ENCODE peak calls at places on chromosomes 6 and 20, in seven cellular contexts. K, T, V, I, O, U and H are unnamed samples.

GRCh38 chr6:85192186-85192585 is 257.7 kb upstream of the NT5E start:
- DNase-seq in K (no peak), T (no peak), V (no peak), I (no peak), O (peak), U (no peak), H (no peak)

GRCh38 chr6:33599413-33599911 is 19.4 kb upstream of the BAK1 start:
- DNase-seq in K (no peak), T (no peak), V (no peak), I (no peak), O (no peak), U (no peak), H (no peak)

GRCh38 chr20:40251284-40251932 is 437.6 kb downstream of the MAFB start:
- DNase-seq in K (no peak), T (no peak), V (peak), I (no peak), O (peak), U (no peak), H (peak)

GRCh38 chr20:25148181-25148981 is 47.1 kb upstream of the ENTPD6 start:
- DNase-seq in K (peak), T (peak), V (no peak), I (peak), O (peak), U (no peak), H (peak)

GRCh38 chr20:12925214-12925755 is 83.5 kb upstream of the SPTLC3 start:
- DNase-seq in K (peak), T (peak), V (peak), I (peak), O (peak), U (no peak), H (peak)

GRCh38 chr6:156575361-156575760 is 201.8 kb upstream of the ARID1B start:
- DNase-seq in K (no peak), T (no peak), V (no peak), I (no peak), O (no peak), U (no peak), H (no peak)

GRCh38 chr20:35395728-35396127 is 16.0 kb downstream of the UQCC1 start:
- DNase-seq in K (no peak), T (no peak), V (no peak), I (no peak), O (peak), U (no peak), H (no peak)

GRCh38 chr6:157615411-157615763 is 207.7 kb upstream of the SNX9 start:
- DNase-seq in K (no peak), T (no peak), V (no peak), I (no peak), O (peak), U (no peak), H (peak)

GRCh38 chr6:108651287-108651686 is 90.6 kb downstream of the FOXO3 start:
- DNase-seq in K (no peak), T (no peak), V (no peak), I (no peak), O (no peak), U (no peak), H (no peak)

GRCh38 chr6:168607272-168608112 is 166.5 kb downstream of the SMOC2 start:
- DNase-seq in K (no peak), T (peak), V (no peak), I (no peak), O (no peak), U (no peak), H (no peak)

GRCh38 chr6:166494757-166495486 is 91.6 kb downstream of the RAMACL start:
- DNase-seq in K (peak), T (no peak), V (no peak), I (peak), O (no peak), U (no peak), H (no peak)

GRCh38 chr6:54366647-54367327 is 58.5 kb downstream of the TINAG start:
- DNase-seq in K (no peak), T (no peak), V (no peak), I (no peak), O (peak), U (no peak), H (no peak)